ENCODE peak calls at places on chromosomes 3 and 15, in ten cellular contexts. S is activated B cell treated with CpG ODN at 0.5 μM for 24 hours, K is PC-3, B is fibroblast of mammary gland, N is MM.1S, X is osteoblast, F is Calu3, T is heart left ventricle, I is foreskin fibroblast, H is endothelial cell. E is an unnamed sample.

GRCh38 chr3:14915636-14916222 is 31.7 kb upstream of the NR2C2 start:
- DNase-seq in H (no peak), I (no peak), T (no peak), X (no peak), K (no peak), B (no peak), S (no peak), N (no peak), F (peak), E (no peak)

GRCh38 chr3:73094951-73095350 is 33.5 kb downstream of the EBLN2 start:
- DNase-seq in K (no peak), F (no peak), T (no peak), X (no peak), N (no peak), S (no peak), B (no peak), I (no peak), H (no peak), E (no peak)

GRCh38 chr3:32104492-32104891 is 1.9 kb upstream of the GPD1L start:
- DNase-seq in I (no peak), H (no peak), K (peak), S (no peak), B (no peak), F (no peak), T (no peak), N (no peak), X (no peak), E (no peak)

GRCh38 chr3:129343643-129344360 is 65.1 kb downstream of the HMCES start:
- DNase-seq in B (peak), S (peak), I (peak), H (peak), F (peak), X (peak), K (no peak), T (no peak), N (peak), E (peak)

GRCh38 chr15:99019558-99020540 is 12.3 kb upstream of the PGPEP1L start:
- DNase-seq in I (peak), K (peak), B (peak), X (peak), T (no peak), N (no peak), H (no peak), F (no peak), S (no peak), E (no peak)

GRCh38 chr3:189588061-189588817 is 43.0 kb upstream of the TP63 start:
- DNase-seq in S (no peak), B (peak), H (no peak), F (no peak), N (no peak), X (peak), T (no peak), K (peak), I (peak), E (no peak)

GRCh38 chr3:40292637-40293036 is 16.9 kb upstream of the EIF1B start:
- DNase-seq in F (no peak), B (no peak), I (no peak), T (peak), H (no peak), N (no peak), K (no peak), S (no peak), X (no peak), E (no peak)

GRCh38 chr15:25947336-25948080 is 84.4 kb upstream of the ATP10A start:
- DNase-seq in B (peak), K (peak), H (no peak), X (no peak), S (no peak), N (no peak), I (no peak), F (peak), T (no peak), E (no peak)

GRCh38 chr3:184156522-184156955 is 1.4 kb downstream of the DVL3 start:
- DNase-seq in K (no peak), X (peak), N (no peak), S (no peak), F (peak), I (no peak), H (peak), T (peak), B (peak), E (peak)

DNA sequence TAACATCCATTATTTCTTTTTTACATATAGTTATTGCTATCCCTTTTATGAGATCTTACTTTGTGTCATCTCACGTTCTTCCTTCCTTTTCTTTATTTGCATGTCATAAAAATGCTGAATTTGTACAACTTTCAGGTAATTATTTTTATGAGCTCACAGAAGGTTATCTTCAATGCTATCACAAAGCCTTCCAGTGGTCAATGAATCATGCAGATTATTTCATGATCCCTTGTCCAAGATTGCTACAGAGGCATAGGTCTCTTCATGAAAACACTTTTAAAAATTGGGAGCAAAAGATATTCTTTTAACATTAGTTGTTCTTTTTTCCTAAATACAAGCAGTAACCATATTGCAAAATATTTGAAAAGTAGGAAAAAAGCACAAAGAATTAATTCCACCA is 880.1 kb upstream of the NR2F2 start:
- DNase-seq in X (no peak), I (no peak), F (no peak), T (no peak), K (no peak), B (no peak), N (no peak), S (no peak), H (no peak), E (no peak)
- TF ChIP-seq CTCF in X (no peak), I (no peak), F (no peak), T (no peak), K (no peak), B (no peak), N (no peak), S (no peak), H (no peak), E (no peak)

GRCh38 chr3:121243208-121243607 is 302.6 kb downstream of the POLQ start:
- DNase-seq in T (no peak), K (peak), X (no peak), N (no peak), I (no peak), S (no peak), B (no peak), H (no peak), F (no peak), E (no peak)
- TF ChIP-seq CTCF in T (no peak), K (no peak), X (no peak), N (no peak), I (no peak), S (no peak), B (no peak), H (no peak), F (no peak), E (no peak)

GRCh38 chr3:151839313-151839631 is 25.4 kb downstream of the AADAC start:
- DNase-seq in T (no peak), X (no peak), S (no peak), B (no peak), H (no peak), K (no peak), I (no peak), F (no peak), N (no peak), E (no peak)
- TF ChIP-seq CTCF in T (no peak), X (no peak), S (peak), B (no peak), H (peak), K (no peak), I (no peak), F (no peak), N (no peak), E (no peak)

GRCh38 chr3:187722206-187722612 is 19.9 kb upstream of the RTP2 start:
- DNase-seq in H (no peak), F (no peak), X (no peak), N (no peak), K (no peak), B (no peak), T (no peak), I (no peak), S (no peak), E (no peak)
- TF ChIP-seq CTCF in H (peak), F (no peak), X (no peak), N (no peak), K (no peak), B (peak), T (no peak), I (no peak), S (no peak), E (no peak)

GRCh38 chr3:51975857-51976549 is 1.1 kb downstream of the ABHD14A start:
- DNase-seq in B (peak), T (peak), N (no peak), X (peak), S (peak), F (no peak), I (peak), H (peak), K (peak), E (no peak)
- TF ChIP-seq CTCF in B (no peak), T (no peak), N (no peak), X (peak), S (no peak), F (no peak), I (no peak), H (no peak), K (peak), E (no peak)

DNA sequence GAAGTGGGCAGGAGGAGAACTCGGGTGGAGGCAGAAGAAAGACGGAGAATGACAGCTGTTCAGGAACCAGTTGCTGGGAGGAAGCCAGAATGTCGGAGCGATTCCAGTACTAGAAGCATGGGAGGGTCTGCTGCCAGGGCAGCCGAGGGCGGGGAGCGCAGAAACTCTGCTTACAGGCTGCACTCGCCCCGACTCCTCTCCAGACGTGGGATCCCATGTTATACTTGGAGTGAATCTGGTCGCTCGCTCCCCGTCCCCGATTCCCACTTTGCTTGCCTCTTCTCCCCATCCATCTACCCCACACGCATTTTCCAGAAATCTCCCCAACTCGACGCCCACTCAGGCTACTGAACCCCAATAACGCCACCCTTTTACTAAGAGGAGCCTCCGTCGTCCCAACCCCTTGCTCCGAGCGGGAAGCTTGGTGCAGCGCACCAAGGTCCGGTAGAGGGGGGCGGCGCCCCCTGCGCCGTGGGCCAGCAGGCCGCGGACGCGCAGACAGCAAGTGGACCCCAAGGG is 655 bp downstream of the GATM start:
- DNase-seq in I (no peak), B (no peak), N (no peak), T (peak), S (no peak), H (no peak), K (no peak), F (peak), X (no peak), E (peak)
- TF ChIP-seq CTCF in I (no peak), B (no peak), N (no peak), T (no peak), S (no peak), H (no peak), K (no peak), F (no peak), X (no peak), E (no peak)